ENCODE peak calls at places on chromosomes 11 and 22, in five cellular contexts. I is left lung, Y is bronchial epithelial cell, U is left ventricle myocardium inferior, D is dorsolateral prefrontal cortex. W is an unnamed sample.

GRCh38 chr22:23715811-23716355 is 25.1 kb downstream of the RGL4 start:
- DNase-seq in I (no peak), Y (no peak), U (no peak), D (no peak), W (no peak)

GRCh38 chr11:72069787-72070251 is 10.5 kb downstream of the NUMA1 start:
- DNase-seq in I (peak), Y (peak), U (peak), D (peak), W (peak)

GRCh38 chr22:37242395-37242918 is 1.6 kb downstream of the RAC2 start:
- DNase-seq in I (peak), Y (peak), U (peak), D (no peak), W (peak)

GRCh38 chr22:40325315-40325714 is 21.0 kb upstream of the ADSL start:
- DNase-seq in I (no peak), Y (no peak), U (no peak), D (no peak), W (no peak)

GRCh38 chr11:26905368-26905767 is 88.5 kb upstream of the FIBIN start:
- DNase-seq in I (no peak), Y (peak), U (no peak), D (no peak), W (no peak)

GRCh38 chr11:43948341-43949185 is 6.1 kb downstream of the C11orf96 start:
- DNase-seq in I (no peak), Y (no peak), U (no peak), D (no peak), W (no peak)

GRCh38 chr22:36331912-36332622 is 55.7 kb downstream of the MYH9 start:
- DNase-seq in I (peak), Y (no peak), U (peak), D (peak), W (peak)

GRCh38 chr11:31236052-31236652 is 133.4 kb downstream of the DCDC1 start:
- DNase-seq in I (no peak), Y (peak), U (no peak), D (no peak), W (no peak)

GRCh38 chr11:35725880-35726279 is 63.3 kb downstream of the TRIM44 start:
- DNase-seq in I (no peak), Y (peak), U (no peak), D (no peak), W (no peak)

GRCh38 chr11:90204832-90205646 is 17.8 kb downstream of the CHORDC1 start:
- DNase-seq in I (no peak), Y (peak), U (no peak), D (peak), W (no peak)

GRCh38 chr11:839280-839623 is 3.1 kb downstream of the POLR2L start:
- DNase-seq in I (no peak), Y (no peak), U (no peak), D (no peak), W (no peak)
- H3K4me3 ChIP-seq in I (no peak), Y (no peak), U (no peak), D (no peak), W (no peak)

GRCh38 chr22:46389081-46389480 is 53.6 kb downstream of the TRMU start:
- DNase-seq in I (no peak), Y (no peak), U (no peak), D (no peak), W (no peak)

GRCh38 chr22:46388647-46389046 is 53.1 kb downstream of the TRMU start:
- DNase-seq in I (no peak), Y (no peak), U (no peak), D (no peak), W (no peak)

GRCh38 chr22:46382524-46382923 is 47.0 kb downstream of the TRMU start:
- DNase-seq in I (no peak), Y (no peak), U (no peak), D (no peak), W (no peak)

GRCh38 chr22:46387748-46388147 is 52.2 kb downstream of the TRMU start:
- DNase-seq in I (no peak), Y (no peak), U (no peak), D (no peak), W (no peak)

GRCh38 chr22:46386312-46386711 is 50.8 kb downstream of the TRMU start:
- DNase-seq in I (no peak), Y (no peak), U (no peak), D (no peak), W (no peak)
- TF ChIP-seq CTCF in I (no peak), Y (no peak), U (no peak), D (no peak), W (no peak)

GRCh38 chr11:60906132-60906972 is at the start of gene PRPF19:
- DNase-seq in I (peak), Y (peak), U (peak), D (peak), W (peak)

GRCh38 chr11:60908803-60909202 is 2.4 kb upstream of the PRPF19 start:
- DNase-seq in I (no peak), Y (no peak), U (no peak), D (no peak), W (no peak)

GRCh38 chr11:60902625-60903024 is 3.8 kb downstream of the PRPF19 start:
- DNase-seq in I (no peak), Y (no peak), U (no peak), D (no peak), W (no peak)

GRCh38 chr11:60905551-60906113 is 753 bp downstream of the PRPF19 start:
- DNase-seq in I (no peak), Y (peak), U (no peak), D (no peak), W (no peak)

GRCh38 chr11:60905047-60905446 is 1.3 kb downstream of the PRPF19 start:
- DNase-seq in I (no peak), Y (no peak), U (no peak), D (no peak), W (no peak)
- H3K4me3 ChIP-seq in I (peak), Y (peak), U (peak), D (peak), W (peak)

GRCh38 chr22:31177420-31178162 is 17.6 kb downstream of the RNF185 start:
- DNase-seq in I (no peak), Y (peak), U (no peak), D (no peak), W (no peak)
- TF ChIP-seq CTCF in I (no peak), Y (peak), U (no peak), D (no peak), W (no peak)

GRCh38 chr11:2130881-2131352 is 8.3 kb downstream of the IGF2 start:
- DNase-seq in I (no peak), Y (no peak), U (no peak), D (no peak), W (no peak)
- H3K4me3 ChIP-seq in I (no peak), Y (no peak), U (no peak), D (no peak), W (no peak)

GRCh38 chr22:19291218-19291579 is 320 bp downstream of the CLTCL1 start:
- DNase-seq in I (peak), Y (peak), U (peak), D (peak), W (peak)
- TF ChIP-seq CTCF in I (no peak), Y (no peak), U (no peak), D (no peak), W (no peak)

DNA sequence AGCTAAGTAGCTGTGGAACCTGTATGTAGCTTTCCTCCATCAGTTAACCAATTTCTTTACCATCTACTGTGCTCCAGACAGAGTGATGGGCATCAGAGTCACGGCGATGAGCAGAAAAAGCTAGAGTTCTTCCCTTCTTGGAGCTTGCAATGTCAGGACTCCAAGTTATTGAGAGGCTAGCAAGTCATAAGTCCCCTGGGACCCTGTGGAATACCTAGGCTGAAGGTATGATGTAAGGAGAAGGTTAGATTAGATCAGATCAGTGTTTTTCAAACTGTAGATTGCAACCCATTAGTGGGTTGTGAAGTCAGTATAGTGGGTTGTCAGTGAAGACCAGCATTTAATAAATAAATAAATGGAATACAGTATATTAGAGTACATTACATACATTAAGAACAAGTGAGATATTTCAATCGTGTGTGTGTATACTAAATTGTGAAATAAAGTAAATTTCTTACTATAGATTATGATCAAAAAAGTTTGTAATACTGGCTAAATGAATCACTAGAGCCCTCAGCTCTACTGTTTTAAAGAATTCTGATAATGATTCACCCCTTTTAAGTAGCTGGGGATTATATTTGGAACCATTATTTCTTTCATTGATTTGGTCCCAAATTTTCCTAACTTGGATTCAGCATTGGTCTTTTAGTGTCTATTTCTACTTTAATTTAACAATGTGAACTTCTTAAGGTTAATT is 52.3 kb downstream of the RASSF10 start:
- DNase-seq in I (no peak), Y (no peak), U (no peak), D (no peak), W (no peak)
- H3K4me3 ChIP-seq in I (no peak), Y (no peak), U (no peak), D (no peak), W (no peak)

GRCh38 chr11:11335043-11335442 is 18.0 kb downstream of the CSNK2A3 start:
- DNase-seq in I (no peak), Y (no peak), U (no peak), D (no peak), W (no peak)
- TF ChIP-seq CTCF in I (no peak), Y (no peak), U (no peak), D (no peak), W (no peak)

W was measured in lower lobe of right lung.